ENCODE peak calls at places on chromosomes 16 and 17, in ten cellular contexts. One of them, this sample, is unnamed.

GRCh38 chr17:80877095-80877828 is 114.4 kb upstream of the CHMP6 start:
- DNase-seq in GDM1: no peak
- DNase-seq in T47D: no peak
- DNase-seq in naive thymus-derived CD8-positive, alpha-beta T cell: no peak
- DNase-seq in T-helper 17 cell: no peak
- DNase-seq in prostate gland: no peak
- DNase-seq in caudate nucleus: no peak
- DNase-seq in dorsolateral prefrontal cortex: no peak
- DNase-seq in mesendoderm: no peak
- DNase-seq in amygdala: no peak
- DNase-seq in this sample: no peak

GRCh38 chr17:39170051-39170450 is 4.1 kb upstream of the ARL5C start:
- DNase-seq in mesendoderm: no peak
- DNase-seq in T-helper 17 cell: no peak
- DNase-seq in dorsolateral prefrontal cortex: no peak
- DNase-seq in prostate gland: no peak
- DNase-seq in amygdala: no peak
- DNase-seq in naive thymus-derived CD8-positive, alpha-beta T cell: no peak
- DNase-seq in T47D: no peak
- DNase-seq in GDM1: no peak
- DNase-seq in caudate nucleus: no peak
- DNase-seq in this sample: no peak

GRCh38 chr17:61805399-61805798 is 57.9 kb downstream of the BRIP1 start:
- DNase-seq in naive thymus-derived CD8-positive, alpha-beta T cell: no peak
- DNase-seq in T47D: no peak
- DNase-seq in prostate gland: no peak
- DNase-seq in caudate nucleus: no peak
- DNase-seq in GDM1: no peak
- DNase-seq in mesendoderm: no peak
- DNase-seq in T-helper 17 cell: no peak
- DNase-seq in amygdala: no peak
- DNase-seq in dorsolateral prefrontal cortex: no peak
- DNase-seq in this sample: no peak

GRCh38 chr17:34370376-34370996 is 7.5 kb upstream of the CCL1 start:
- DNase-seq in T-helper 17 cell: no peak
- DNase-seq in naive thymus-derived CD8-positive, alpha-beta T cell: no peak
- DNase-seq in caudate nucleus: no peak
- DNase-seq in prostate gland: no peak
- DNase-seq in dorsolateral prefrontal cortex: no peak
- DNase-seq in mesendoderm: no peak
- DNase-seq in GDM1: no peak
- DNase-seq in T47D: no peak
- DNase-seq in amygdala: no peak
- DNase-seq in this sample: no peak

GRCh38 chr16:84631882-84632281 is 14.0 kb upstream of the COTL1 start:
- DNase-seq in naive thymus-derived CD8-positive, alpha-beta T cell: no peak
- DNase-seq in mesendoderm: no peak
- DNase-seq in amygdala: no peak
- DNase-seq in caudate nucleus: no peak
- DNase-seq in dorsolateral prefrontal cortex: no peak
- DNase-seq in prostate gland: no peak
- DNase-seq in GDM1: no peak
- DNase-seq in T47D: no peak
- DNase-seq in T-helper 17 cell: no peak
- DNase-seq in this sample: no peak

GRCh38 chr16:22694887-22695382 is 119.0 kb upstream of the HS3ST2 start:
- DNase-seq in prostate gland: no peak
- DNase-seq in GDM1: no peak
- DNase-seq in T47D: no peak
- DNase-seq in naive thymus-derived CD8-positive, alpha-beta T cell: no peak
- DNase-seq in dorsolateral prefrontal cortex: no peak
- DNase-seq in mesendoderm: peak
- DNase-seq in caudate nucleus: no peak
- DNase-seq in amygdala: no peak
- DNase-seq in T-helper 17 cell: no peak
- DNase-seq in this sample: no peak

GRCh38 chr17:75242461-75243042 is 18.9 kb downstream of the GGA3 start:
- DNase-seq in caudate nucleus: no peak
- DNase-seq in GDM1: no peak
- DNase-seq in dorsolateral prefrontal cortex: no peak
- DNase-seq in naive thymus-derived CD8-positive, alpha-beta T cell: no peak
- DNase-seq in T47D: no peak
- DNase-seq in T-helper 17 cell: peak
- DNase-seq in prostate gland: no peak
- DNase-seq in amygdala: no peak
- DNase-seq in mesendoderm: no peak
- DNase-seq in this sample: no peak

GRCh38 chr17:72654746-72655145 is 437.7 kb downstream of the SLC39A11 start:
- DNase-seq in T47D: no peak
- DNase-seq in GDM1: no peak
- DNase-seq in T-helper 17 cell: no peak
- DNase-seq in dorsolateral prefrontal cortex: no peak
- DNase-seq in mesendoderm: no peak
- DNase-seq in caudate nucleus: no peak
- DNase-seq in prostate gland: no peak
- DNase-seq in naive thymus-derived CD8-positive, alpha-beta T cell: no peak
- DNase-seq in amygdala: no peak
- DNase-seq in this sample: no peak

GRCh38 chr16:88894681-88895300 is 28.3 kb upstream of the PABPN1L start:
- DNase-seq in dorsolateral prefrontal cortex: no peak
- DNase-seq in GDM1: no peak
- DNase-seq in T47D: no peak
- DNase-seq in caudate nucleus: no peak
- DNase-seq in mesendoderm: no peak
- DNase-seq in prostate gland: no peak
- DNase-seq in naive thymus-derived CD8-positive, alpha-beta T cell: no peak
- DNase-seq in T-helper 17 cell: no peak
- DNase-seq in amygdala: no peak
- DNase-seq in this sample: no peak

This sample was measured in H1.